ENCODE peak calls at places on chromosomes 6 and 20, in nine cellular contexts. J, P, O, D, F, W, H, E and N are unnamed samples.

GRCh38 chr6:30814137-30815084 is 69.9 kb upstream of the DDR1 start:
- DNase-seq in J (no peak), P (peak), O (no peak), D (no peak), F (peak), W (no peak), H (no peak), E (no peak), N (peak)

GRCh38 chr20:47175501-47175900 is 181.0 kb downstream of the ZMYND8 start:
- DNase-seq in J (no peak), P (no peak), O (no peak), D (no peak), F (no peak), W (no peak), H (no peak), E (no peak), N (no peak)

GRCh38 chr6:70956451-70957283 is at the start of gene B3GAT2:
- DNase-seq in J (no peak), P (no peak), O (peak), D (no peak), F (peak), W (no peak), H (peak), E (peak), N (peak)

GRCh38 chr6:20708367-20709124 is 174.3 kb downstream of the CDKAL1 start:
- DNase-seq in J (peak), P (no peak), O (no peak), D (no peak), F (no peak), W (no peak), H (no peak), E (peak), N (peak)

GRCh38 chr20:41052742-41053419 is 24.3 kb downstream of the TOP1 start:
- DNase-seq in J (peak), P (no peak), O (no peak), D (peak), F (peak), W (peak), H (no peak), E (no peak), N (peak)

GRCh38 chr6:169752074-169752623 is 727 bp downstream of the ERMARD start:
- DNase-seq in J (no peak), P (no peak), O (no peak), D (peak), F (peak), W (peak), H (no peak), E (no peak), N (no peak)

GRCh38 chr6:31541059-31541657 is 645 bp downstream of the DDX39B start:
- DNase-seq in J (no peak), P (peak), O (no peak), D (no peak), F (peak), W (no peak), H (peak), E (no peak), N (peak)

GRCh38 chr6:46078294-46078693 is 51.5 kb upstream of the ENPP4 start:
- DNase-seq in J (no peak), P (peak), O (no peak), D (no peak), F (no peak), W (no peak), H (no peak), E (no peak), N (no peak)

GRCh38 chr6:143125455-143125854 is 64.8 kb downstream of the AIG1 start:
- DNase-seq in J (peak), P (no peak), O (no peak), D (no peak), F (no peak), W (no peak), H (no peak), E (no peak), N (no peak)

GRCh38 chr6:40685771-40686170 is 98.6 kb upstream of the LRFN2 start:
- DNase-seq in J (no peak), P (no peak), O (no peak), D (no peak), F (no peak), W (no peak), H (no peak), E (no peak), N (no peak)

GRCh38 chr6:166476061-166476591 is 93.4 kb upstream of the MPC1 start:
- DNase-seq in J (no peak), P (no peak), O (no peak), D (no peak), F (no peak), W (no peak), H (no peak), E (no peak), N (no peak)

GRCh38 chr20:62318411-62319345 is 15.9 kb downstream of the ADRM1 start:
- DNase-seq in J (no peak), P (no peak), O (no peak), D (no peak), F (peak), W (no peak), H (no peak), E (no peak), N (no peak)

GRCh38 chr6:168029459-168030217 is 32.2 kb downstream of the KIF25 start:
- DNase-seq in J (no peak), P (no peak), O (no peak), D (no peak), F (no peak), W (no peak), H (no peak), E (no peak), N (no peak)

GRCh38 chr6:84825461-84825860 is 61.1 kb upstream of the TBX18 start:
- DNase-seq in J (peak), P (no peak), O (no peak), D (no peak), F (peak), W (no peak), H (no peak), E (no peak), N (peak)

GRCh38 chr6:40520683-40521082 is 66.5 kb downstream of the LRFN2 start:
- DNase-seq in J (no peak), P (no peak), O (no peak), D (no peak), F (no peak), W (no peak), H (no peak), E (no peak), N (no peak)

GRCh38 chr20:38903335-38903734 is 22.9 kb upstream of the FAM83D start:
- DNase-seq in J (no peak), P (no peak), O (no peak), D (no peak), F (no peak), W (no peak), H (no peak), E (no peak), N (no peak)

GRCh38 chr6:170011233-170012142 is 260.1 kb downstream of the ERMARD start:
- DNase-seq in J (no peak), P (no peak), O (no peak), D (no peak), F (no peak), W (no peak), H (peak), E (no peak), N (no peak)

GRCh38 chr20:20837574-20838021 is 125.2 kb upstream of the RALGAPA2 start:
- DNase-seq in J (peak), P (no peak), O (peak), D (no peak), F (peak), W (no peak), H (peak), E (peak), N (peak)

GRCh38 chr20:19901226-19901625 is 115.9 kb upstream of the NAA20 start:
- DNase-seq in J (no peak), P (no peak), O (no peak), D (no peak), F (peak), W (no peak), H (no peak), E (no peak), N (no peak)